ENCODE peak calls at places on chromosomes 1 and 21, in four cellular contexts. V is GM19239, O is foreskin fibroblast, R is H54. H is an unnamed sample.

GRCh38 chr1:33224166-33224707 is 32.1 kb upstream of the ZNF362 start:
- DNase-seq in R (no peak), V (no peak), O (no peak), H (no peak)

GRCh38 chr1:200445213-200445612 is 35.4 kb upstream of the ZNF281 start:
- DNase-seq in O (peak), R (no peak), V (no peak), H (no peak)

GRCh38 chr21:32457360-32457840 is 44.9 kb downstream of the EVA1C start:
- DNase-seq in O (no peak), R (no peak), V (no peak), H (no peak)

GRCh38 chr1:172180886-172181285 is 239.6 kb upstream of the C1orf105 start:
- DNase-seq in R (no peak), O (peak), V (peak), H (no peak)

GRCh38 chr1:155244368-155245162 is 10.7 kb downstream of the ENTREP3 start:
- DNase-seq in O (peak), V (peak), R (peak), H (peak)

GRCh38 chr1:169529068-169529642 is 43.4 kb upstream of the SLC19A2 start:
- DNase-seq in V (no peak), O (no peak), R (no peak), H (peak)

GRCh38 chr1:3101127-3101939 is 32.3 kb downstream of the PRDM16 start:
- DNase-seq in O (no peak), V (no peak), R (no peak), H (no peak)

GRCh38 chr1:201538618-201539551 is at the start of gene NAV1:
- DNase-seq in R (peak), O (peak), V (no peak), H (peak)

GRCh38 chr21:43608225-43608624 is 51.1 kb downstream of the HSF2BP start:
- DNase-seq in V (no peak), R (no peak), O (peak), H (no peak)

GRCh38 chr1:30984167-30984870 is 75.8 kb upstream of the SDC3 start:
- DNase-seq in O (no peak), R (no peak), V (no peak), H (no peak)

GRCh38 chr1:180269848-180270766 is 40.0 kb downstream of the LHX4 start:
- DNase-seq in O (no peak), R (no peak), V (no peak), H (no peak)

GRCh38 chr1:12078938-12079861 is 16.1 kb downstream of the TNFRSF8 start:
- DNase-seq in V (peak), R (peak), O (no peak), H (no peak)

GRCh38 chr1:10080523-10080922 is 47.8 kb downstream of the UBE4B start:
- DNase-seq in V (no peak), R (no peak), O (no peak), H (no peak)

GRCh38 chr21:8994640-8995511 is 1526.5 kb upstream of the TPTE start:
- DNase-seq in R (no peak), O (no peak), V (no peak), H (no peak)

GRCh38 chr21:42922918-42923317 is 2.5 kb downstream of the ERVH48-1 start:
- DNase-seq in R (no peak), V (no peak), O (no peak), H (no peak)

GRCh38 chr1:200535605-200536004 is 84.9 kb downstream of the KIF14 start:
- DNase-seq in R (peak), V (peak), O (no peak), H (peak)

GRCh38 chr1:17877316-17877715 is 122.2 kb downstream of the ACTL8 start:
- DNase-seq in V (no peak), R (no peak), O (no peak), H (no peak)

GRCh38 chr1:226806988-226807387 is 63.4 kb upstream of the PSEN2 start:
- DNase-seq in R (no peak), O (no peak), V (no peak), H (no peak)

GRCh38 chr1:19648239-19648638 is 4.1 kb downstream of the NBL1 start:
- DNase-seq in R (no peak), V (no peak), O (no peak), H (no peak)

GRCh38 chr1:41503507-41504125 is 19.1 kb upstream of the EDN2 start:
- DNase-seq in R (no peak), V (no peak), O (peak), H (no peak)

GRCh38 chr1:242427519-242427918 is 97.0 kb downstream of the PLD5 start:
- DNase-seq in R (no peak), O (no peak), V (no peak), H (no peak)

GRCh38 chr21:41601573-41602371 is 93.8 kb upstream of the TMPRSS2 start:
- DNase-seq in R (no peak), O (no peak), V (no peak), H (no peak)

GRCh38 chr1:100354971-100355394 is 2.7 kb downstream of the CDC14A start:
- DNase-seq in V (no peak), R (peak), O (no peak), H (no peak)

GRCh38 chr1:44786138-44786840 is 1.7 kb downstream of the BEST4 start:
- DNase-seq in O (peak), V (no peak), R (peak), H (peak)

GRCh38 chr1:52697795-52698674 is at the start of gene COA7:
- DNase-seq in O (peak), V (peak), R (peak), H (peak)

GRCh38 chr1:102434421-102434820 is 437.7 kb upstream of the OLFM3 start:
- DNase-seq in R (peak), O (no peak), V (no peak), H (peak)

GRCh38 chr1:6625579-6626149 is 996 bp downstream of the THAP3 start:
- DNase-seq in O (peak), R (no peak), V (no peak), H (no peak)

GRCh38 chr1:85576642-85577420 is 3.7 kb upstream of the CCN1 start:
- DNase-seq in R (no peak), V (peak), O (peak), H (no peak)

GRCh38 chr1:43786975-43787374 is 79.6 kb downstream of the ST3GAL3 start:
- DNase-seq in V (no peak), R (no peak), O (peak), H (no peak)

GRCh38 chr21:38486221-38486620 is 12.1 kb downstream of the ERG start:
- DNase-seq in V (no peak), R (no peak), O (peak), H (no peak)

GRCh38 chr1:114323959-114324825 is 170.5 kb upstream of the SYT6 start:
- DNase-seq in O (no peak), R (no peak), V (no peak), H (no peak)

GRCh38 chr1:152543808-152544207 is 22.8 kb downstream of the LCE3E start:
- DNase-seq in O (no peak), V (no peak), R (no peak), H (no peak)

GRCh38 chr1:8302181-8302681 is 15.7 kb upstream of the SLC45A1 start:
- DNase-seq in R (no peak), V (no peak), O (no peak), H (no peak)

GRCh38 chr1:5729636-5730145 is 262.5 kb downstream of the NPHP4 start:
- DNase-seq in V (no peak), R (no peak), O (no peak), H (no peak)

GRCh38 chr1:64965239-64966157 is 851 bp downstream of the JAK1 start:
- DNase-seq in V (peak), R (peak), O (peak), H (no peak)

GRCh38 chr1:52725903-52726264 is 369 bp upstream of the ZYG11B start:
- DNase-seq in R (no peak), V (no peak), O (no peak), H (no peak)

GRCh38 chr1:153888518-153888917 is 34.3 kb downstream of the GATAD2B start:
- DNase-seq in V (peak), O (no peak), R (no peak), H (no peak)